ENCODE peak calls at places on chromosomes 16 and 17, in seven cellular contexts. N, T, B, W, Q, D and S are unnamed samples.

GRCh38 chr17:79038545-79039135 is 14.7 kb downstream of the C1QTNF1 start:
- DNase-seq in B (peak), N (peak), W (no peak), D (no peak), Q (no peak), T (no peak), S (no peak)

GRCh38 chr16:82368041-82368440 is 198.0 kb upstream of the MPHOSPH6 start:
- DNase-seq in B (peak), D (peak), W (no peak), N (no peak), T (peak), Q (no peak), S (no peak)

GRCh38 chr16:54245788-54246453 is 40.7 kb downstream of the IRX3 start:
- DNase-seq in N (no peak), Q (no peak), T (no peak), B (no peak), D (no peak), W (no peak), S (no peak)

GRCh38 chr16:4098496-4098895 is 17.7 kb downstream of the ADCY9 start:
- DNase-seq in N (no peak), B (no peak), W (no peak), Q (no peak), T (no peak), D (no peak), S (no peak)

GRCh38 chr17:70270554-70270953 is 101.2 kb downstream of the KCNJ2 start:
- DNase-seq in Q (no peak), B (no peak), D (no peak), T (no peak), W (no peak), N (no peak), S (no peak)

GRCh38 chr17:19021622-19022083 is 17.1 kb upstream of the FAM83G start:
- DNase-seq in N (no peak), B (no peak), D (no peak), T (peak), W (peak), Q (no peak), S (no peak)

GRCh38 chr17:5582177-5582885 is 2.0 kb downstream of the NLRP1 start:
- DNase-seq in W (no peak), T (no peak), B (no peak), D (no peak), N (no peak), Q (no peak), S (no peak)

GRCh38 chr17:63452979-63453551 is 7.0 kb upstream of the CYB561 start:
- DNase-seq in T (no peak), D (no peak), B (no peak), Q (no peak), W (no peak), N (no peak), S (no peak)

GRCh38 chr16:27801259-27801945 is 251.5 kb downstream of the KATNIP start:
- DNase-seq in N (no peak), D (no peak), B (no peak), Q (no peak), W (no peak), T (no peak), S (no peak)

GRCh38 chr17:47810200-47810821 is 11.3 kb downstream of the OSBPL7 start:
- DNase-seq in Q (no peak), T (peak), B (peak), W (no peak), N (no peak), D (no peak), S (no peak)

GRCh38 chr17:82228278-82228841 is 482 bp upstream of the SLC16A3 start:
- DNase-seq in Q (no peak), N (peak), T (no peak), W (peak), B (no peak), D (peak), S (no peak)

GRCh38 chr17:62696256-62696655 is 68.8 kb downstream of the MRC2 start:
- DNase-seq in N (no peak), T (no peak), B (no peak), W (no peak), Q (no peak), D (no peak), S (no peak)

GRCh38 chr17:62892069-62892675 is 73.9 kb upstream of the TANC2 start:
- DNase-seq in W (no peak), Q (no peak), B (no peak), D (no peak), N (no peak), T (no peak), S (no peak)

GRCh38 chr17:39973496-39973895 is 7.1 kb upstream of the PSMD3 start:
- DNase-seq in D (no peak), T (no peak), N (no peak), Q (no peak), B (peak), W (no peak), S (no peak)

GRCh38 chr16:14335297-14335696 is 264.2 kb downstream of the MRTFB start:
- DNase-seq in N (no peak), B (no peak), D (no peak), Q (no peak), W (no peak), T (no peak), S (no peak)